ENCODE peak calls at places on chromosomes 12 and 14, in nine cellular contexts. B is stimulated activated CD4-positive, alpha-beta T cell treated with anti-CD3 and anti-CD28 coated beads, Interleukin-2, amount 100 ng/mL, for 48 hours; D is testis; F is NCI-H2171 treated with DMSO at 0.1 percent for 48 hours; T is iPS-NIHi11; P is GM12865; H is WTC11; W is posterior vena cava; I is NCI-H1417. O is an unnamed sample.

GRCh38 chr12:56469007-56469930 is 891 bp downstream of the SPRYD4 start:
- DNase-seq in H (no peak), P (peak), W (no peak), I (no peak), D (peak), B (no peak), T (no peak), F (no peak), O (no peak)

GRCh38 chr12:6851153-6851920 is at the start of gene CDCA3:
- DNase-seq in H (peak), I (peak), T (peak), D (peak), B (peak), W (peak), F (peak), P (peak), O (no peak)

GRCh38 chr12:21819236-21819635 is 44.7 kb upstream of the KCNJ8 start:
- DNase-seq in T (no peak), I (no peak), D (no peak), H (no peak), W (no peak), F (no peak), B (no peak), P (no peak), O (no peak)

GRCh38 chr14:30657606-30658163 is 35.6 kb downstream of the SCFD1 start:
- DNase-seq in W (no peak), F (peak), P (no peak), B (no peak), T (no peak), H (no peak), I (no peak), D (no peak), O (no peak)

GRCh38 chr14:105711058-105711620 is 184.8 kb downstream of the TMEM121 start:
- DNase-seq in W (peak), H (no peak), D (no peak), F (no peak), B (no peak), T (no peak), P (no peak), I (no peak), O (no peak)

GRCh38 chr12:51773145-51773869 is 75.2 kb downstream of the FIGNL2 start:
- DNase-seq in D (no peak), T (no peak), F (peak), W (no peak), I (no peak), H (no peak), P (no peak), B (no peak), O (no peak)

GRCh38 chr14:97196336-97196735 is 399.2 kb downstream of the VRK1 start:
- DNase-seq in B (no peak), P (no peak), D (no peak), H (no peak), W (no peak), I (no peak), F (no peak), T (no peak), O (no peak)

GRCh38 chr12:104687823-104688573 is 231.2 kb downstream of the CHST11 start:
- DNase-seq in H (no peak), T (no peak), B (no peak), D (no peak), W (no peak), P (no peak), F (no peak), I (no peak), O (no peak)

GRCh38 chr14:104087505-104087904 is 2.0 kb downstream of the ASPG start:
- DNase-seq in D (no peak), T (no peak), F (no peak), H (peak), W (peak), I (no peak), B (no peak), P (no peak), O (no peak)

GRCh38 chr12:89650239-89650638 is 58.4 kb downstream of the ATP2B1 start:
- DNase-seq in D (no peak), B (no peak), H (no peak), P (no peak), F (no peak), T (no peak), I (no peak), W (no peak), O (no peak)

GRCh38 chr14:59374048-59374447 is 91.1 kb downstream of the GPR135 start:
- DNase-seq in B (no peak), F (no peak), W (no peak), I (no peak), D (no peak), P (no peak), H (no peak), T (no peak), O (no peak)

GRCh38 chr14:102878970-102879460 is 43.4 kb upstream of the AMN start:
- DNase-seq in F (no peak), H (no peak), I (no peak), W (no peak), P (no peak), B (no peak), D (no peak), T (no peak), O (no peak)

GRCh38 chr12:27434673-27435565 is 11.6 kb upstream of the SMCO2 start:
- DNase-seq in H (no peak), W (no peak), T (peak), D (peak), F (peak), P (peak), B (no peak), I (no peak), O (no peak)

GRCh38 chr14:42141328-42141727 is 534.7 kb downstream of the LRFN5 start:
- DNase-seq in B (no peak), T (no peak), F (no peak), H (no peak), W (no peak), D (no peak), P (no peak), I (no peak), O (no peak)

GRCh38 chr12:102955926-102956737 is 1.3 kb upstream of the ASCL1 start:
- DNase-seq in T (peak), P (no peak), B (no peak), W (no peak), I (peak), F (no peak), H (peak), D (peak), O (no peak)

GRCh38 chr14:74747237-74747636 is 15.9 kb upstream of the YLPM1 start:
- DNase-seq in F (no peak), I (no peak), W (no peak), D (no peak), B (no peak), T (no peak), P (no peak), H (no peak), O (no peak)

GRCh38 chr12:2960432-2960956 is 1.3 kb downstream of the TEAD4 start:
- DNase-seq in I (no peak), H (no peak), P (peak), D (no peak), T (no peak), B (no peak), W (no peak), F (no peak), O (no peak)

GRCh38 chr14:89618309-89618708 is 201.3 kb upstream of the FOXN3 start:
- DNase-seq in H (no peak), T (no peak), I (no peak), W (no peak), P (peak), B (no peak), F (no peak), D (no peak), O (no peak)

GRCh38 chr12:106301241-106301610 is 1.3 kb upstream of the TCP11L2 start:
- DNase-seq in D (no peak), B (no peak), W (no peak), I (no peak), T (no peak), F (peak), H (no peak), P (no peak), O (no peak)

GRCh38 chr14:88005050-88005481 is at the start of gene GPR65:
- DNase-seq in T (no peak), P (peak), W (no peak), B (no peak), H (no peak), D (no peak), F (no peak), I (no peak), O (no peak)

GRCh38 chr12:8819676-8819980 is 2.8 kb upstream of the A2ML1 start:
- DNase-seq in H (no peak), F (no peak), W (no peak), I (no peak), T (peak), B (no peak), P (no peak), D (no peak), O (no peak)

GRCh38 chr12:117034249-117034648 is 65.0 kb downstream of the TESC start:
- DNase-seq in P (no peak), H (no peak), W (no peak), D (no peak), B (no peak), T (no peak), I (no peak), F (no peak), O (no peak)

GRCh38 chr14:40850191-40850590 is 756.5 kb upstream of the LRFN5 start:
- DNase-seq in P (no peak), H (no peak), B (no peak), T (no peak), D (no peak), W (no peak), I (no peak), F (no peak), O (no peak)

GRCh38 chr12:2779281-2779680 is 15.5 kb upstream of the FKBP4 start:
- DNase-seq in W (no peak), T (peak), F (no peak), D (no peak), P (no peak), H (no peak), B (no peak), I (no peak), O (no peak)

GRCh38 chr12:11067514-11067913 is 5.4 kb upstream of the TAS2R46 start:
- DNase-seq in D (no peak), P (no peak), T (no peak), H (no peak), B (no peak), W (no peak), F (no peak), I (no peak), O (no peak)